ENCODE peak calls at places on chromosomes 13 and 19, in five cellular contexts. One of them, this sample, is unnamed.

GRCh38 chr13:106382569-106382968 is 152.9 kb downstream of the EFNB2 start:
- DNase-seq in stomach: no peak
- DNase-seq in K562: no peak
- DNase-seq in body of pancreas: no peak
- DNase-seq in thyroid gland: no peak
- DNase-seq in this sample: no peak

GRCh38 chr13:33349996-33350826 is 64.7 kb upstream of the STARD13 start:
- DNase-seq in body of pancreas: peak
- DNase-seq in thyroid gland: peak
- DNase-seq in stomach: peak
- DNase-seq in K562: no peak
- DNase-seq in this sample: peak

GRCh38 chr13:95604534-95604915 is 40.0 kb downstream of the DZIP1 start:
- DNase-seq in thyroid gland: no peak
- DNase-seq in stomach: no peak
- DNase-seq in K562: no peak
- DNase-seq in body of pancreas: no peak
- DNase-seq in this sample: no peak

GRCh38 chr13:44719857-44720671 is 143.9 kb upstream of the TSC22D1 start:
- DNase-seq in stomach: no peak
- DNase-seq in K562: no peak
- DNase-seq in thyroid gland: no peak
- DNase-seq in body of pancreas: no peak
- DNase-seq in this sample: no peak

GRCh38 chr19:21835810-21836444 is at the start of gene ZNF43:
- DNase-seq in stomach: peak
- DNase-seq in thyroid gland: peak
- DNase-seq in K562: peak
- DNase-seq in body of pancreas: peak
- DNase-seq in this sample: peak

GRCh38 chr13:64248371-64249065 is 2832.9 kb upstream of the PCDH20 start:
- DNase-seq in thyroid gland: no peak
- DNase-seq in body of pancreas: no peak
- DNase-seq in K562: no peak
- DNase-seq in stomach: no peak
- DNase-seq in this sample: no peak

GRCh38 chr13:56735537-56735942 is 405.2 kb upstream of the PRR20A start:
- DNase-seq in K562: no peak
- DNase-seq in stomach: no peak
- DNase-seq in body of pancreas: no peak
- DNase-seq in thyroid gland: no peak
- DNase-seq in this sample: no peak

GRCh38 chr13:20566917-20567755 is at the start of gene IFT88:
- DNase-seq in thyroid gland: peak
- DNase-seq in K562: peak
- DNase-seq in body of pancreas: peak
- DNase-seq in stomach: peak
- DNase-seq in this sample: peak

GRCh38 chr19:45508931-45509691 is 1.8 kb downstream of the VASP start:
- DNase-seq in K562: peak
- DNase-seq in body of pancreas: peak
- DNase-seq in stomach: peak
- DNase-seq in thyroid gland: peak
- DNase-seq in this sample: peak

DNA sequence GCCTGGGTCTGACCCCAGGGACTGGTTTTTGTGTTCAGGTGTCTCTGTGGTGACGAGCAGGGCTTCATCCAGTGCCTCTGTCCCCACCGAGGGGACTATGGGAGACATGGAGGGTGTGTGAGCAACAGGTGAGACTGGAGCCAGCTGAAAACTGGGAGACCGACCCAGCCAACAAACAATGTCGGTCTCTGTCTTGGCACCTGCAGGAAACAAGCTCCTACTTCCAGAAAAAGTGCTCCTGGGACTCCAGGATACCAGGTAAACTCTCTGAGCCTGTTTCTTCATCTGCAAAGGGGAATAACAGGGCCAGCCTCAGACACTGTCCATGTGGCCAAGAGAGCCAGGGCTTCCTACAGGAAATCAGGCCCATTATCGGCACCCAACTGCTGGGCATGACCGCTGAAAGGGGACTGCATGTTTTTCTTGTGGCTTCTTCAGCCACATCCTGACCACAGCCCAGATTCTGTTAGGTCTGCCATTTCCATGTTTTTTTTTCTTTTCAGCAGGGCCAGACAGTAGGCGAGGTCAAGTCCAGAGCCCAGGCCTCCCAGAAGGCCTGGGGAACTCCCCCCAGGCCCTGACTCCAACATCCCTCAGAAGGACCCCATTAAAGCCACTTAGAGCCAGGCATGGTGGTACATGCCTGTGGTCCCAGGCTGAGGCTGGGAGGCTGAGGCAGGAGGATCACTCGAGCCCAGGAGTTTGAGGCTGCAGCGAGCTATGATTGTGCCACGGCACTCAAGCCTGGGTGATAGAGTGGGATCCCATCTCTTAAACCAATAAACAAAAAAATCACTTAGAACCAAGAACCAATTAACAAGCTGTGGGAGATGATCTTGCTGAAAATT is 833 bp upstream of the BST2 start:
- DNase-seq in body of pancreas: no peak
- DNase-seq in K562: no peak
- DNase-seq in thyroid gland: no peak
- DNase-seq in stomach: no peak
- DNase-seq in this sample: no peak
- H3K27ac ChIP-seq in body of pancreas: peak
- H3K27ac ChIP-seq in K562: peak
- H3K27ac ChIP-seq in thyroid gland: peak
- H3K27ac ChIP-seq in stomach: peak
- H3K27ac ChIP-seq in this sample: peak

GRCh38 chr13:29893438-29893837 is 43.0 kb upstream of the UBL3 start:
- DNase-seq in K562: no peak
- DNase-seq in stomach: no peak
- DNase-seq in thyroid gland: no peak
- DNase-seq in body of pancreas: no peak
- DNase-seq in this sample: no peak
- TF ChIP-seq POLR2A in K562: no peak
- TF ChIP-seq POLR2A in stomach: no peak
- TF ChIP-seq POLR2A in thyroid gland: no peak
- TF ChIP-seq POLR2A in body of pancreas: no peak
- TF ChIP-seq POLR2A in this sample: no peak

DNA sequence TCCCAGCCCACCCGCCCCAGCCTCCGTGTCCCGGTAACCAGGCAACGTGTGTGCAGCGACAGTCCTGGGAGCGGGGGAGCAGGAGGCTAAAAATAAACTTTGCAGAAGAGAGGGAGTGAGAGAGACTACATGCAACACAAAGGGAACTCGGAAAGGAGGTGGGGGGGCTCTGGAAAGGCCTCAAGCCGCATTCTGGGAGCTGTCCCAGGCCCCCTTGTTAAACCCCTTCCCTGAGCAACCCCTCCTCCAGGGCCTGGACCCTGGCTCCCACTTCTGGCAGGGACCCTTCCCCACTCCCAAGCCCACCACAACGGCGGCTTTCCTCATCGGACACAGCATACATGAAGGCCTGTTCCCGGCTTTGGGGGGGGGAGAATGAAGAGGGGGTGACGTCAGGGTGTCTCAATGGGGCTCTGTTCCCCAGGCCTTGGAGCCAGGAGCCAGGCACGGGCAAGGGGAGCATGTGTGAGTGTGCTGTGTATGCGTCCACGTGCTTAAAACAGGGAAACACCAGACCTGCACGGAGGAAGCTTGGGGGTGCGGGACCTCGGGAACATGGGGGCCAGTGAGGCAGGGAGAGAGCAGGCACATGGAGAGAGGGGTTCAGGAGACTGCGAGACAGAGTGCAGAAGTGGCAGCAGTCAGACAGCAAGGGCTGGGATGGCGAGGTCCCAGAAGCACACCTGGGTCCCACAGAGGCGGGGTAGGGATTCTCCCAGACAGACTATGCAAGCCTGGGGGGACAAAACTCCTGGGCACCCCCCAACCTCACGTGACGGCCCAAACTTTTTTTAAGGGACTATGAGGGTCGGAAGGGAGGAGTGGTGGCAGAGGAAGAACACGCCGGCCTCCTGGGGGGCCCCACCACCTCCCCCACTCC is 2.3 kb downstream of the ERF start:
- DNase-seq in body of pancreas: peak
- DNase-seq in K562: no peak
- DNase-seq in thyroid gland: peak
- DNase-seq in stomach: no peak
- DNase-seq in this sample: peak
- H3K27ac ChIP-seq in body of pancreas: peak
- H3K27ac ChIP-seq in K562: peak
- H3K27ac ChIP-seq in thyroid gland: peak
- H3K27ac ChIP-seq in stomach: peak
- H3K27ac ChIP-seq in this sample: peak

DNA sequence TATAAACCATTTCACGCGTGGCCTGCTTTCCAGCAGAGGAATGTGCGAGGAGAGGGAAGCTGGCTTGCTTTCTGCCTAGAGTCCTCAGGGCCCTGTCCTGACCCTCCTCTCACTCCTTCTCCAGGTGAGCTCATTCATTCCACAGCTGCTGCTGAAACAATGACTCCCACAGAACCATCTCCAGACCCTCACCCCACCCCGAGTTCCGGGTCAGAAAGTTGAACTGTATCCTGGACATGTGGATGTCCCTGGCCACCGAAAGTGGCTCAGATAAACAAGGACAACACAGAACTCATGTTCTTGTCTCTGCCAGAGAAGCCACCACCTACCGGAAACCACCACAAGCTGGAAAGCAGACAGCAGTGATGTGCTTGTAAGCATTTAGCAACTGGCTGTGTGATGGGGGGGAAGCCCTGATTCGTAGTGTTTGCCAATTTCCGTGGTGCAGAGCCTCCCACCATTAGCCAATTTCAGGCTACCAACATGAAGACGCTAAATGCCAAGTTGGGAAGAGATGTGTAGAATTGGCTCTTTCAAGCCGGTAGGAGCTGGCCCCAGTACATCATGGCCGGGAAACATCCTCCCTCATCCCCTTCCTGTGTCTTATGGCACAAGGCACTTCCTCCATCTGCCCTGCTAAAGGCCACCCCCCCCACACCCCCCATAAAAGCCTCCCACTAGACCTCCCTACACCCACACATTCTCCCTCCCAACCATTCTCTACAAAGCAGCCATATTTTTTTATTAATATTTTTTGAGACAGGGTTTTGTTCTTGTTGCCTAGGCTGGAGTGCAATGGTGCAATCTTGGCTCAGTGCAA is 5.0 kb downstream of the SYCE2 start:
- DNase-seq in thyroid gland: peak
- DNase-seq in stomach: no peak
- DNase-seq in body of pancreas: peak
- DNase-seq in K562: no peak
- DNase-seq in this sample: no peak
- TF ChIP-seq POLR2A in thyroid gland: no peak
- TF ChIP-seq POLR2A in stomach: no peak
- TF ChIP-seq POLR2A in body of pancreas: no peak
- TF ChIP-seq POLR2A in K562: no peak
- TF ChIP-seq POLR2A in this sample: no peak

DNA sequence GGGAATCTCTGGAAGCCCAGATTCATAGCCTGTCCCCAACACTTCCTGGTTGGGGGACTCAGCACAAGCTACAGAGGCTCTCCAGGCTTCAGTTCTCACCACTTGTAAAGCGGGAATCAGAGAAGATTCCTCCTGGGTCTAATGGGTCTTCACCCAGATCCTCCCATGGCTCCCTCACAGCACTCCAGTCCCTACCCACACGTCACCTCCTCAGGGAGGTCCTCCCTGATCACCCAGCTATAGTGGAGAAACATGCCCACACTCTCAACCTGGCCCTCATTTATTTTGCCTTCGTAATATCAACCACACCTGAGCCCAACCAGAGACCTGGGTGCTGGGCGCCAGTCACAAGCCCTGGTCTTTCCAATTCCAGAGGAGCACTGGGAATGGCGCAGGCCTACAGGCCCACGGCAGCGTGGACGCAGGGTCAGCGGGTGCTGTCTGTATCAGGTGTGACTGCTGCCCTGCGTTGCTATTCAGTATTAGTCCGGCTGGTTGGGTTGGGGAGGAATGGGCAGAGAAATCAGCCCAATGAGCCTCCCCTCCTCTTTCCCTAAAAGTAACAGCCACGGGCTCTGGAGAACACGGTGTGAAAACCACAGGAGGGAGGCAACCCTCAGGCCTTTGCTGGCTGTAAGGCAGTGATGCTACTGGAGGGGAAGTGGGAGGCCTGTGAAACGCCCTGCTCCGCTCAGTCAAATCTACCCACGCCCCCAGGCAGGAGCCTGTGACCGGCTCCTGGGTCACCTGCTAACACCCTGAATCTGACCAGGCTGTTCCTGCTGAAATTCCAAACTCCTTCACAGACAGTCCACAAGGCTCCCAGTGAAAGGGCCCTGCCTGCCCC is 5.2 kb downstream of the AKT2 start:
- DNase-seq in body of pancreas: no peak
- DNase-seq in thyroid gland: peak
- DNase-seq in stomach: no peak
- DNase-seq in K562: no peak
- DNase-seq in this sample: no peak
- H3K27ac ChIP-seq in body of pancreas: no peak
- H3K27ac ChIP-seq in thyroid gland: peak
- H3K27ac ChIP-seq in stomach: peak
- H3K27ac ChIP-seq in K562: peak
- H3K27ac ChIP-seq in this sample: peak

GRCh38 chr19:39681416-39681815 is 22.9 kb upstream of the LGALS14 start:
- DNase-seq in stomach: no peak
- DNase-seq in K562: no peak
- DNase-seq in body of pancreas: no peak
- DNase-seq in thyroid gland: no peak
- DNase-seq in this sample: no peak

GRCh38 chr19:39677931-39678889 is 22.5 kb downstream of the LGALS16 start:
- DNase-seq in stomach: peak
- DNase-seq in K562: no peak
- DNase-seq in body of pancreas: peak
- DNase-seq in thyroid gland: peak
- DNase-seq in this sample: no peak

GRCh38 chr19:39679056-39679790 is 23.5 kb downstream of the LGALS16 start:
- DNase-seq in K562: no peak
- DNase-seq in thyroid gland: no peak
- DNase-seq in body of pancreas: no peak
- DNase-seq in stomach: no peak
- DNase-seq in this sample: no peak

GRCh38 chr19:39680593-39680992 is 23.7 kb upstream of the LGALS14 start:
- DNase-seq in thyroid gland: no peak
- DNase-seq in stomach: no peak
- DNase-seq in body of pancreas: no peak
- DNase-seq in K562: no peak
- DNase-seq in this sample: no peak

GRCh38 chr19:39679791-39680168 is 24.1 kb downstream of the LGALS16 start:
- DNase-seq in thyroid gland: no peak
- DNase-seq in stomach: no peak
- DNase-seq in body of pancreas: no peak
- DNase-seq in K562: no peak
- DNase-seq in this sample: no peak
- TF ChIP-seq POLR2A in thyroid gland: no peak
- TF ChIP-seq POLR2A in stomach: no peak
- TF ChIP-seq POLR2A in body of pancreas: no peak
- TF ChIP-seq POLR2A in K562: no peak
- TF ChIP-seq POLR2A in this sample: no peak

DNA sequence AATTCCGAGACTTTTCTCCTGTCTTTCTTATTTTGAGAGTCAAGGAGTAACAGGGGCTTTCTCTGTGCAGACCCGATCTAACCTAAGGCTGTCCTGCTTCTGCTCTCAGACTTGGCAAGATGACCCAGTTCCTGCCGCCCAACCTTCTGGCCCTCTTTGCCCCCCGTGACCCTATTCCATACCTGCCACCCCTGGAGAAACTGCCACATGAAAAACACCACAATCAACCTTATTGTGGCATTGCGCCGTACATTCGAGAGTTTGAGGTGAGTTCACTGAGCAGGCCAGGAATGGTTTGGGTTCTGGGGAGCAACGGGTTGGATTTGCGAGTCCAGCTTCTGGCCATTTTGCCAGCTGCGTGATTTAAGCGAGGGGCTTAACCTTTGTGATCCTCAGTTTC is 1.0 kb downstream of the SNRNP70 start:
- DNase-seq in thyroid gland: no peak
- DNase-seq in body of pancreas: no peak
- DNase-seq in K562: no peak
- DNase-seq in stomach: no peak
- DNase-seq in this sample: no peak
- H3K27ac ChIP-seq in thyroid gland: peak
- H3K27ac ChIP-seq in body of pancreas: no peak
- H3K27ac ChIP-seq in K562: peak
- H3K27ac ChIP-seq in stomach: peak
- H3K27ac ChIP-seq in this sample: no peak